ENCODE peak calls at places on chromosome 14, in six cellular contexts. H is sciatic nerve; M is effector CD4-positive, alpha-beta T cell; J is GM20000; C is body of pancreas; F is cardiac muscle cell. O is an unnamed sample.

GRCh38 chr14:97156705-97157104 is 359.5 kb downstream of the VRK1 start:
- DNase-seq in H (no peak), M (no peak), J (no peak), C (no peak), F (no peak), O (no peak)

GRCh38 chr14:34198096-34198495 is 247.2 kb upstream of the EGLN3 start:
- DNase-seq in H (no peak), M (no peak), J (no peak), C (no peak), F (no peak), O (no peak)

GRCh38 chr14:100117647-100118376 is 41.6 kb downstream of the DEGS2 start:
- DNase-seq in H (no peak), M (no peak), J (no peak), C (no peak), F (no peak), O (no peak)

GRCh38 chr14:51602176-51602759 is 49.4 kb upstream of the FRMD6 start:
- DNase-seq in H (no peak), M (no peak), J (no peak), C (no peak), F (no peak), O (no peak)

GRCh38 chr14:73235531-73236155 is 1.7 kb upstream of the PAPLN start:
- DNase-seq in H (no peak), M (no peak), J (no peak), C (no peak), F (peak; percentile 84), O (no peak)

GRCh38 chr14:43155258-43155657 is 1351.8 kb downstream of the FSCB start:
- DNase-seq in H (no peak), M (no peak), J (no peak), C (no peak), F (no peak), O (no peak)

GRCh38 chr14:69559581-69560011 is 15.1 kb downstream of the CCDC177 start:
- DNase-seq in H (no peak), M (no peak), J (no peak), C (peak; percentile 16), F (no peak), O (no peak)

GRCh38 chr14:26765768-26766550 is 168.1 kb upstream of the NOVA1 start:
- DNase-seq in H (peak; percentile 69), M (no peak), J (no peak), C (peak; percentile 37), F (peak; percentile 91), O (no peak)

GRCh38 chr14:77889971-77890442 is 90.1 kb downstream of the ADCK1 start:
- DNase-seq in H (no peak), M (no peak), J (no peak), C (no peak), F (peak; percentile 93), O (no peak)

GRCh38 chr14:66117600-66117999 is 368.6 kb upstream of the CCDC196 start:
- DNase-seq in H (no peak), M (no peak), J (no peak), C (no peak), F (peak; percentile 68), O (no peak)

GRCh38 chr14:103317251-103317650 is 16.8 kb upstream of the EIF5 start:
- DNase-seq in H (no peak), M (no peak), J (no peak), C (no peak), F (no peak), O (no peak)

O was measured in amygdala.